ENCODE peak calls at places on chromosomes 2 and 18, in ten cellular contexts. J, X, U, N, I, Z, E, H, W and R are unnamed samples.

GRCh38 chr2:8089596-8089995 is 592.3 kb upstream of the ID2 start:
- DNase-seq in E (no peak), N (no peak), J (no peak), X (no peak), H (no peak), W (no peak), U (no peak), I (no peak), Z (no peak), R (no peak)

GRCh38 chr2:20674309-20674965 is 7.5 kb downstream of the GDF7 start:
- DNase-seq in I (no peak), N (no peak), U (no peak), E (no peak), X (no peak), H (no peak), Z (no peak), J (no peak), W (no peak), R (no peak)

GRCh38 chr2:63058742-63059433 is 8.3 kb downstream of the OTX1 start:
- DNase-seq in Z (no peak), H (no peak), N (peak), E (no peak), X (peak), W (no peak), I (no peak), J (no peak), U (no peak), R (peak)

GRCh38 chr2:199409705-199410104 is 48.0 kb downstream of the SATB2 start:
- DNase-seq in H (no peak), U (no peak), N (no peak), Z (no peak), W (no peak), E (no peak), I (no peak), X (no peak), J (no peak), R (no peak)

GRCh38 chr2:112920923-112921532 is 10.1 kb downstream of the IL37 start:
- DNase-seq in U (no peak), W (no peak), Z (no peak), N (no peak), E (peak), X (no peak), J (no peak), I (no peak), H (peak), R (no peak)

GRCh38 chr2:16271231-16271896 is 331.0 kb downstream of the MYCN start:
- DNase-seq in E (no peak), W (no peak), J (no peak), Z (no peak), I (peak), H (no peak), U (no peak), N (no peak), X (no peak), R (no peak)

GRCh38 chr18:76275913-76276312 is 219.1 kb downstream of the ZNF516 start:
- DNase-seq in H (no peak), N (no peak), E (no peak), U (no peak), Z (no peak), X (no peak), I (peak), W (no peak), J (no peak), R (no peak)

GRCh38 chr2:127201452-127201851 is 18.6 kb downstream of the CYP27C1 start:
- DNase-seq in X (peak), U (no peak), N (no peak), H (no peak), W (no peak), Z (no peak), I (no peak), E (no peak), J (no peak), R (no peak)

GRCh38 chr2:241559489-241560180 is 1.1 kb downstream of the BOK start:
- DNase-seq in U (peak), X (peak), E (no peak), I (peak), H (no peak), N (no peak), W (no peak), Z (peak), J (no peak), R (no peak)

GRCh38 chr18:3624818-3625716 is 175.1 kb downstream of the TGIF1 start:
- DNase-seq in J (no peak), W (peak), X (peak), N (peak), H (no peak), E (peak), U (no peak), I (no peak), Z (no peak), R (no peak)

GRCh38 chr18:78927616-78928015 is 52.0 kb upstream of the SALL3 start:
- DNase-seq in H (no peak), I (no peak), W (no peak), X (no peak), N (no peak), Z (no peak), J (no peak), U (no peak), E (no peak), R (no peak)

GRCh38 chr2:227473019-227473461 is 1.1 kb downstream of the AGFG1 start:
- DNase-seq in W (no peak), H (no peak), J (no peak), U (no peak), I (peak), N (no peak), Z (no peak), X (no peak), E (no peak), R (no peak)

GRCh38 chr2:72999729-73000725 is 71.5 kb downstream of the SFXN5 start:
- DNase-seq in W (no peak), E (peak), I (no peak), J (no peak), X (peak), N (no peak), H (no peak), U (no peak), Z (no peak), R (peak)

GRCh38 chr2:241334813-241335212 is 19.1 kb downstream of the SEPTIN2 start:
- DNase-seq in X (no peak), W (no peak), U (no peak), I (peak), J (no peak), E (no peak), H (no peak), N (no peak), Z (no peak), R (no peak)

GRCh38 chr2:47890711-47891368 is 15.5 kb downstream of the FBXO11 start:
- DNase-seq in H (no peak), I (no peak), N (no peak), U (no peak), E (no peak), X (no peak), J (no peak), Z (no peak), W (no peak), R (no peak)

GRCh38 chr2:216632952-216633615 is at the start of gene IGFBP2:
- DNase-seq in Z (peak), E (no peak), H (peak), X (peak), N (peak), W (no peak), J (no peak), I (peak), U (no peak), R (no peak)

GRCh38 chr2:156537147-156537546 is 101.0 kb downstream of the GPD2 start:
- DNase-seq in U (no peak), N (peak), W (no peak), I (no peak), Z (no peak), J (no peak), X (no peak), H (no peak), E (no peak), R (no peak)

GRCh38 chr18:33115917-33116316 is 324.6 kb downstream of the CCDC178 start:
- DNase-seq in J (no peak), Z (no peak), H (no peak), E (no peak), W (no peak), U (no peak), N (no peak), X (no peak), I (no peak), R (no peak)

GRCh38 chr18:37836071-37836470 is 270.5 kb upstream of the CELF4 start:
- DNase-seq in H (no peak), Z (no peak), W (no peak), X (no peak), N (no peak), J (no peak), E (no peak), I (no peak), U (no peak), R (no peak)